ENCODE peak calls at places on chromosome 2, in four cellular contexts. L is fibroblast of lung, P is naive B cell, K is AML-193. C is an unnamed sample.

GRCh38 chr2:70776266-70776665 is 8.3 kb upstream of the ADD2 start:
- DNase-seq in L (no peak), P (no peak), K (no peak), C (no peak)

GRCh38 chr2:32436150-32436549 is 79.3 kb downstream of the BIRC6 start:
- DNase-seq in L (no peak), P (no peak), K (no peak), C (no peak)

GRCh38 chr2:220966636-220967035 is 605.5 kb downstream of the EPHA4 start:
- DNase-seq in L (peak), P (no peak), K (no peak), C (no peak)

GRCh38 chr2:85318222-85319182 is 9.3 kb downstream of the TGOLN2 start:
- DNase-seq in L (peak), P (no peak), K (no peak), C (no peak)

GRCh38 chr2:237639441-237640220 is 12.2 kb downstream of the LRRFIP1 start:
- DNase-seq in L (no peak), P (no peak), K (no peak), C (no peak)

GRCh38 chr2:239378918-239379640 is 21.7 kb downstream of the HDAC4 start:
- DNase-seq in L (no peak), P (no peak), K (no peak), C (no peak)

GRCh38 chr2:241566468-241566867 is 7.9 kb downstream of the BOK start:
- DNase-seq in L (no peak), P (no peak), K (no peak), C (no peak)

GRCh38 chr2:183490930-183491329 is 366.7 kb downstream of the NUP35 start:
- DNase-seq in L (peak), P (no peak), K (no peak), C (no peak)

GRCh38 chr2:220243571-220243970 is 616.1 kb downstream of the SLC4A3 start:
- DNase-seq in L (peak), P (no peak), K (no peak), C (no peak)

GRCh38 chr2:151056870-151057269 is 204.8 kb downstream of the RBM43 start:
- DNase-seq in L (peak), P (no peak), K (no peak), C (no peak)

C was measured in central memory CD4-positive, alpha-beta T cell.